ENCODE peak calls at places on chromosome 3, in six cellular contexts. V is effector CD4-positive, alpha-beta T cell; Z is GM20000; T is GDM1; F is AG20443; K is OCI-LY7. E is an unnamed sample.

GRCh38 chr3:120816728-120817127 is 74.2 kb downstream of the GTF2E1 start:
- DNase-seq in V (no peak), Z (no peak), T (no peak), F (no peak), K (no peak), E (no peak)

GRCh38 chr3:189269356-189269755 is 97.6 kb downstream of the TPRG1 start:
- DNase-seq in V (no peak), Z (no peak), T (no peak), F (peak), K (no peak), E (no peak)

GRCh38 chr3:11640009-11640673 is 3.6 kb downstream of the VGLL4 start:
- DNase-seq in V (no peak), Z (no peak), T (no peak), F (no peak), K (no peak), E (no peak)

GRCh38 chr3:57278237-57278636 is 14.2 kb downstream of the ASB14 start:
- DNase-seq in V (no peak), Z (no peak), T (no peak), F (no peak), K (no peak), E (no peak)

GRCh38 chr3:65761431-65761830 is 277.3 kb downstream of the MAGI1 start:
- DNase-seq in V (no peak), Z (no peak), T (no peak), F (no peak), K (no peak), E (no peak)

GRCh38 chr3:53235545-53235944 is 20.3 kb downstream of the TKT start:
- DNase-seq in V (no peak), Z (no peak), T (no peak), F (no peak), K (no peak), E (no peak)

GRCh38 chr3:58308728-58309127 is 2.4 kb downstream of the HTD2 start:
- DNase-seq in V (no peak), Z (no peak), T (no peak), F (no peak), K (no peak), E (no peak)

GRCh38 chr3:105014631-105015030 is 352.1 kb upstream of the ALCAM start:
- DNase-seq in V (no peak), Z (no peak), T (no peak), F (no peak), K (no peak), E (no peak)

GRCh38 chr3:140117111-140117526 is 182.1 kb downstream of the CLSTN2 start:
- DNase-seq in V (no peak), Z (no peak), T (no peak), F (no peak), K (no peak), E (no peak)

GRCh38 chr3:170056710-170057454 is 19.1 kb downstream of the GPR160 start:
- DNase-seq in V (no peak), Z (peak), T (no peak), F (no peak), K (peak), E (no peak)

GRCh38 chr3:193701896-193702644 is 109.1 kb downstream of the OPA1 start:
- DNase-seq in V (no peak), Z (peak), T (peak), F (peak), K (peak), E (no peak)

GRCh38 chr3:22117751-22118346 is 366.8 kb upstream of the ZNF385D start:
- DNase-seq in V (no peak), Z (peak), T (no peak), F (peak), K (peak), E (no peak)

GRCh38 chr3:21779909-21780308 is 28.9 kb upstream of the ZNF385D start:
- DNase-seq in V (no peak), Z (no peak), T (no peak), F (no peak), K (no peak), E (no peak)

GRCh38 chr3:11899826-11900225 is 53.1 kb upstream of the TAMM41 start:
- DNase-seq in V (no peak), Z (no peak), T (no peak), F (no peak), K (no peak), E (no peak)

GRCh38 chr3:184596886-184597575 is 35.4 kb downstream of the EPHB3 start:
- DNase-seq in V (no peak), Z (no peak), T (no peak), F (no peak), K (no peak), E (no peak)

GRCh38 chr3:87563712-87564111 is 287.3 kb upstream of the POU1F1 start:
- DNase-seq in V (no peak), Z (no peak), T (no peak), F (no peak), K (no peak), E (no peak)

GRCh38 chr3:141126661-141127343 is 75.7 kb downstream of the SPSB4 start:
- DNase-seq in V (no peak), Z (no peak), T (no peak), F (no peak), K (no peak), E (no peak)

GRCh38 chr3:52232279-52233107 is 6.5 kb downstream of the TWF2 start:
- DNase-seq in V (no peak), Z (no peak), T (no peak), F (no peak), K (no peak), E (no peak)

GRCh38 chr3:172581757-172582166 is 58.5 kb upstream of the TNFSF10 start:
- DNase-seq in V (no peak), Z (no peak), T (no peak), F (no peak), K (no peak), E (no peak)

GRCh38 chr3:133857767-133858166 is 37.9 kb downstream of the RAB6B start:
- DNase-seq in V (no peak), Z (no peak), T (peak), F (no peak), K (no peak), E (no peak)

GRCh38 chr3:17243616-17244015 is 358.9 kb downstream of the PLCL2 start:
- DNase-seq in V (no peak), Z (no peak), T (no peak), F (peak), K (no peak), E (no peak)